ENCODE peak calls at places on chromosomes 3 and 15, in six cellular contexts. I, F, S, R, K and Z are unnamed samples.
A peak's percentile ranks its signal among the peaks of the same experiment; 100 is the strongest.

GRCh38 chr3:136042608-136043221 is 77.2 kb downstream of the PPP2R3A start:
- DNase-seq in I (peak; percentile 78), F (peak; percentile 12), S (no peak), R (no peak), K (no peak), Z (no peak)

GRCh38 chr15:63353261-63353660 is 28.4 kb downstream of the CA12 start:
- DNase-seq in I (no peak), F (no peak), S (no peak), R (no peak), K (no peak), Z (no peak)

GRCh38 chr3:128073807-128074206 is 21.6 kb downstream of the SEC61A1 start:
- DNase-seq in I (peak; percentile 22), F (no peak), S (no peak), R (no peak), K (no peak), Z (peak; percentile 13)

GRCh38 chr15:50943623-50944022 is 35.1 kb downstream of the AP4E1 start:
- DNase-seq in I (no peak), F (no peak), S (no peak), R (no peak), K (no peak), Z (no peak)

GRCh38 chr3:142652826-142653292 is 56.7 kb downstream of the PLS1 start:
- DNase-seq in I (no peak), F (no peak), S (no peak), R (no peak), K (no peak), Z (no peak)

GRCh38 chr3:66041116-66041515 is 2.4 kb upstream of the MAGI1 start:
- DNase-seq in I (no peak), F (no peak), S (no peak), R (no peak), K (no peak), Z (no peak)

GRCh38 chr15:70474682-70475438 is 288.5 kb downstream of the UACA start:
- DNase-seq in I (peak; percentile 11), F (no peak), S (no peak), R (no peak), K (no peak), Z (peak; percentile 44)

GRCh38 chr3:15636028-15636709 is 34.6 kb downstream of the BTD start:
- DNase-seq in I (no peak), F (no peak), S (no peak), R (no peak), K (no peak), Z (peak; percentile 46)

GRCh38 chr3:142866841-142867631 is 21.8 kb downstream of the PCOLCE2 start:
- DNase-seq in I (no peak), F (no peak), S (no peak), R (peak; percentile 76), K (no peak), Z (no peak)

GRCh38 chr3:86814918-86815655 is 175.9 kb downstream of the VGLL3 start:
- DNase-seq in I (no peak), F (no peak), S (no peak), R (no peak), K (no peak), Z (no peak)

GRCh38 chr15:101316529-101316928 is 21.5 kb upstream of the SNRPA1 start:
- DNase-seq in I (no peak), F (no peak), S (no peak), R (no peak), K (no peak), Z (no peak)

GRCh38 chr15:69107025-69107620 is 53.3 kb upstream of the GLCE start:
- DNase-seq in I (no peak), F (no peak), S (no peak), R (no peak), K (no peak), Z (no peak)

GRCh38 chr3:113897373-113897777 is 50.4 kb upstream of the ZDHHC23 start:
- DNase-seq in I (no peak), F (no peak), S (no peak), R (no peak), K (no peak), Z (no peak)

GRCh38 chr3:61087465-61087864 is 163.8 kb downstream of the FHIT start:
- DNase-seq in I (no peak), F (no peak), S (no peak), R (no peak), K (no peak), Z (no peak)

GRCh38 chr3:39577541-39577940 is 110.1 kb downstream of the MOBP start:
- DNase-seq in I (no peak), F (no peak), S (no peak), R (peak; percentile 73), K (no peak), Z (no peak)

GRCh38 chr15:91704343-91704742 is 149.2 kb upstream of the SLCO3A1 start:
- DNase-seq in I (no peak), F (no peak), S (no peak), R (no peak), K (no peak), Z (no peak)

GRCh38 chr3:123552095-123552714 is 32.6 kb downstream of the HACD2 start:
- DNase-seq in I (peak; percentile 60), F (peak; percentile 30), S (no peak), R (no peak), K (no peak), Z (no peak)

GRCh38 chr3:41259449-41260062 is 60.3 kb downstream of the CTNNB1 start:
- DNase-seq in I (no peak), F (no peak), S (no peak), R (no peak), K (no peak), Z (no peak)

GRCh38 chr3:127959873-127960272 is 44.8 kb downstream of the KBTBD12 start:
- DNase-seq in I (peak; percentile 42), F (peak; percentile 62), S (no peak), R (peak; percentile 59), K (no peak), Z (no peak)

GRCh38 chr15:75153565-75154248 is 48.0 kb upstream of the C15orf39 start:
- DNase-seq in I (peak; percentile 68), F (no peak), S (no peak), R (no peak), K (no peak), Z (peak; percentile 79)

GRCh38 chr3:129346690-129347440 is 68.2 kb downstream of the HMCES start:
- DNase-seq in I (no peak), F (no peak), S (no peak), R (no peak), K (no peak), Z (no peak)

GRCh38 chr3:51953445-51953844 is 1.7 kb upstream of the GPR62 start:
- DNase-seq in I (peak; percentile 78), F (no peak), S (no peak), R (no peak), K (no peak), Z (peak; percentile 51)

GRCh38 chr3:148816427-148816826 is 11.2 kb upstream of the CPB1 start:
- DNase-seq in I (no peak), F (no peak), S (no peak), R (no peak), K (no peak), Z (no peak)

GRCh38 chr15:38260077-38260476 is 7.4 kb downstream of the SPRED1 start:
- DNase-seq in I (no peak), F (no peak), S (no peak), R (no peak), K (no peak), Z (no peak)

GRCh38 chr15:32656091-32656860 is 14.8 kb downstream of the SCG5 start:
- DNase-seq in I (no peak), F (no peak), S (no peak), R (no peak), K (no peak), Z (no peak)

GRCh38 chr3:901953-902778 is 190.7 kb upstream of the CNTN6 start:
- DNase-seq in I (peak; percentile 36), F (peak; percentile 13), S (no peak), R (no peak), K (no peak), Z (no peak)

GRCh38 chr15:74209560-74209958 is 7.0 kb upstream of the STRA6 start:
- DNase-seq in I (no peak), F (no peak), S (no peak), R (no peak), K (no peak), Z (no peak)

GRCh38 chr3:161104561-161105551 is at the start of gene B3GALNT1:
- DNase-seq in I (no peak), F (peak; percentile 55), S (no peak), R (peak; percentile 80), K (no peak), Z (peak; percentile 44)

GRCh38 chr3:33131328-33132018 is 17.7 kb downstream of the CRTAP start:
- DNase-seq in I (peak; percentile 80), F (peak; percentile 64), S (no peak), R (peak; percentile 64), K (no peak), Z (no peak)

GRCh38 chr3:139102606-139103005 is 57.9 kb upstream of the PRR23C start:
- DNase-seq in I (no peak), F (no peak), S (no peak), R (no peak), K (no peak), Z (no peak)

GRCh38 chr3:105611304-105612192 is 244.8 kb downstream of the ALCAM start:
- DNase-seq in I (no peak), F (no peak), S (no peak), R (no peak), K (no peak), Z (no peak)

GRCh38 chr3:81470416-81470978 is 290.9 kb downstream of the GBE1 start:
- DNase-seq in I (no peak), F (no peak), S (no peak), R (no peak), K (no peak), Z (no peak)

GRCh38 chr3:127131625-127132170 is 61.2 kb upstream of the PRR23E start:
- DNase-seq in I (no peak), F (no peak), S (no peak), R (no peak), K (no peak), Z (no peak)

GRCh38 chr15:34365073-34365825 is 1.7 kb downstream of the LPCAT4 start:
- DNase-seq in I (peak; percentile 44), F (no peak), S (peak; percentile 32), R (no peak), K (no peak), Z (no peak)